ENCODE peak calls at places on chromosomes 2 and 18, in four cellular contexts. C, P, N and T are unnamed samples. For H3K27me3, the result is how much of the 10 kb centered on the place peaks cover.

GRCh38 chr2:114709936-114710850 is 267.8 kb downstream of the DPP10 start:
- DNase-seq in C (no peak), P (no peak), N (no peak), T (no peak)

GRCh38 chr2:239181074-239181581 is 219.7 kb downstream of the HDAC4 start:
- DNase-seq in C (no peak), P (no peak), N (no peak), T (no peak)

GRCh38 chr2:135820003-135820618 is 16.9 kb downstream of the LCT start:
- DNase-seq in C (no peak), P (no peak), N (no peak), T (no peak)

GRCh38 chr2:143329288-143329687 is 200.1 kb downstream of the ARHGAP15 start:
- DNase-seq in C (no peak), P (no peak), N (no peak), T (no peak)

GRCh38 chr2:112793449-112793978 is 9.2 kb upstream of the IL1A start:
- DNase-seq in C (no peak), P (no peak), N (peak), T (peak)

GRCh38 chr2:136212426-136213378 is 94.8 kb upstream of the CXCR4 start:
- DNase-seq in C (no peak), P (peak), N (no peak), T (no peak)

GRCh38 chr2:136310797-136311558 is 193.0 kb upstream of the CXCR4 start:
- DNase-seq in C (no peak), P (no peak), N (no peak), T (no peak)

GRCh38 chr2:87403893-87404175 is 344.1 kb upstream of the PLGLB2 start:
- DNase-seq in C (no peak), P (no peak), N (no peak), T (no peak)

GRCh38 chr2:65483763-65484162 is 51.4 kb upstream of the SPRED2 start:
- DNase-seq in C (no peak), P (no peak), N (no peak), T (no peak)

GRCh38 chr2:173400760-173401159 is 46.1 kb downstream of the CDCA7 start:
- DNase-seq in C (no peak), P (peak), N (no peak), T (no peak)

GRCh38 chr2:120245933-120246332 is 6.7 kb upstream of the RALB start:
- DNase-seq in C (no peak), P (no peak), N (no peak), T (no peak)

GRCh38 chr2:120247851-120248250 is 4.8 kb upstream of the RALB start:
- DNase-seq in C (no peak), P (no peak), N (no peak), T (no peak)

GRCh38 chr2:120244656-120245519 is 7.8 kb upstream of the RALB start:
- DNase-seq in C (no peak), P (no peak), N (no peak), T (no peak)

GRCh38 chr2:120245520-120245835 is 7.2 kb upstream of the RALB start:
- DNase-seq in C (no peak), P (peak), N (peak), T (no peak)

GRCh38 chr2:120246546-120247300 is 5.9 kb upstream of the RALB start:
- DNase-seq in C (no peak), P (no peak), N (no peak), T (peak)
- TF ChIP-seq CTCF in C (no peak), P (no peak), N (no peak), T (no peak)

GRCh38 chr18:3874593-3874992 is 424.6 kb downstream of the TGIF1 start:
- DNase-seq in C (no peak), P (no peak), N (no peak), T (no peak)

GRCh38 chr18:3872651-3873050 is 422.7 kb downstream of the TGIF1 start:
- DNase-seq in C (no peak), P (no peak), N (no peak), T (no peak)

GRCh38 chr18:3871687-3872086 is 421.7 kb downstream of the TGIF1 start:
- DNase-seq in C (no peak), P (no peak), N (no peak), T (no peak)

GRCh38 chr18:3873698-3874495 is 423.9 kb downstream of the TGIF1 start:
- DNase-seq in C (no peak), P (no peak), N (peak), T (no peak)

GRCh38 chr18:3873211-3873610 is 423.2 kb downstream of the TGIF1 start:
- DNase-seq in C (no peak), P (no peak), N (no peak), T (no peak)
- H3K4me3 ChIP-seq in C (no peak), P (no peak), N (peak), T (no peak)

GRCh38 chr18:3458378-3458777 is 8.4 kb downstream of the TGIF1 start:
- DNase-seq in C (no peak), P (no peak), N (no peak), T (no peak)
- H3K27me3 ChIP-seq in C (under half), P (under half), N (under half), T (under half)

DNA sequence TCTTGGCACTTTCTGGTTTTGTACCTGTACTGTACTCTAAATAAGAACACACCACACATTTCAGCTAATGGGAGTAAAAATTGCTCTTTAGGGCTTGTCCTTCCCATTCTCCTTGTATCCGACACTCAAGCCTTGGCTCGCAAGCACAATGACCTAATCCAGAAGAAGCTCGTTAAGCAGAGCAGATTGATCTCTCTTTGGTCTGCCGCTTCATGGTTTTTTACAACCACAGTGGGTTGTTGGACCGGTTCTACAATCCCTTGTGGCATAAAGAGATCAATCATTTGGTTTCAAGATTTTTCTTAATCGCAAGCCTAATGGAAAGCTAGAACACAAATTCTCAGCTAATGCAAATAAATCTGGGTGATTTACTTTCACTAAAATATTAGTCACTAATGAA is 662.1 kb downstream of the LRP1B start:
- DNase-seq in C (no peak), P (no peak), N (no peak), T (peak)
- TF ChIP-seq CTCF in C (no peak), P (no peak), N (no peak), T (no peak)